ENCODE peak calls at places on chromosomes 5 and 9, in nine cellular contexts. X is NCI-H69; B is non-pigmented ciliary epithelial cell; G is germinal center; J is H7; T is cortex of kidney; Q is right cardiac atrium; W is stimulated activated CD4-positive, alpha-beta T cell treated with anti-CD3 and anti-CD28 coated beads, Interleukin-2, amount 100 ng/mL, for 48 hours; N is KBM-7. P is an unnamed sample.

GRCh38 chr9:36263662-36264061 is 5.4 kb upstream of the GNE start:
- DNase-seq in X (peak; percentile 97), B (no peak), G (no peak), J (no peak), T (no peak), Q (no peak), W (no peak), N (no peak), P (no peak)

GRCh38 chr5:131171276-131171815 is 602 bp downstream of the LYRM7 start:
- DNase-seq in X (peak; percentile 65), B (no peak), G (no peak), J (no peak), T (no peak), Q (no peak), W (peak; percentile 11), N (no peak), P (no peak)

GRCh38 chr9:82273121-82273520 is 284.5 kb downstream of the SPATA31D1 start:
- DNase-seq in X (no peak), B (no peak), G (no peak), J (no peak), T (no peak), Q (no peak), W (no peak), N (no peak), P (no peak)

GRCh38 chr5:58455495-58455894 is 4.4 kb downstream of the PLK2 start:
- DNase-seq in X (no peak), B (no peak), G (no peak), J (no peak), T (no peak), Q (no peak), W (no peak), N (no peak), P (no peak)

GRCh38 chr5:73783823-73784222 is 157.8 kb downstream of the ARHGEF28 start:
- DNase-seq in X (peak; percentile 68), B (no peak), G (no peak), J (no peak), T (no peak), Q (no peak), W (no peak), N (peak; percentile 14), P (no peak)

GRCh38 chr9:122788831-122789230 is at the start of gene OR5C1:
- DNase-seq in X (no peak), B (no peak), G (no peak), J (no peak), T (no peak), Q (no peak), W (no peak), N (no peak), P (no peak)

GRCh38 chr5:141734501-141735231 is 52.6 kb upstream of the ARAP3 start:
- DNase-seq in X (peak; percentile 60), B (no peak), G (peak; percentile 38), J (peak; percentile 84), T (no peak), Q (peak; percentile 31), W (peak; percentile 37), N (peak; percentile 49), P (peak; percentile 63)

GRCh38 chr5:170404398-170404797 is 15.2 kb upstream of the KCNMB1 start:
- DNase-seq in X (no peak), B (no peak), G (peak; percentile 18), J (no peak), T (no peak), Q (no peak), W (no peak), N (peak; percentile 24), P (no peak)

GRCh38 chr9:34555002-34555348 is 32.2 kb upstream of the ENHO start:
- DNase-seq in X (peak; percentile 97), B (no peak), G (no peak), J (peak; percentile 69), T (no peak), Q (no peak), W (no peak), N (no peak), P (no peak)

GRCh38 chr5:85049020-85049419 is 664.3 kb upstream of the EDIL3 start:
- DNase-seq in X (peak; percentile 87), B (peak; percentile 34), G (no peak), J (peak; percentile 1), T (no peak), Q (no peak), W (no peak), N (peak; percentile 2), P (no peak)

GRCh38 chr9:89759563-89759962 is 154.8 kb downstream of the GADD45G start:
- DNase-seq in X (peak; percentile 99), B (no peak), G (no peak), J (no peak), T (no peak), Q (no peak), W (no peak), N (no peak), P (no peak)

GRCh38 chr9:72564517-72565281 is 43.3 kb downstream of the TMC1 start:
- DNase-seq in X (peak; percentile 80), B (no peak), G (no peak), J (no peak), T (no peak), Q (no peak), W (no peak), N (no peak), P (no peak)

GRCh38 chr9:133347515-133347984 is 381 bp downstream of the MED22 start:
- DNase-seq in X (peak; percentile 71), B (no peak), G (peak; percentile 56), J (peak; percentile 91), T (no peak), Q (peak; percentile 44), W (no peak), N (no peak), P (peak; percentile 79)

GRCh38 chr5:141084487-141084989 is 9.9 kb upstream of the PCDHB2 start:
- DNase-seq in X (peak; percentile 84), B (no peak), G (no peak), J (peak; percentile 55), T (no peak), Q (peak; percentile 35), W (peak; percentile 4), N (no peak), P (no peak)

GRCh38 chr9:127161081-127161621 is 38.7 kb upstream of the ANGPTL2 start:
- DNase-seq in X (no peak), B (no peak), G (no peak), J (no peak), T (no peak), Q (no peak), W (no peak), N (no peak), P (no peak)

GRCh38 chr9:88829276-88829675 is 162.0 kb upstream of the S1PR3 start:
- DNase-seq in X (no peak), B (no peak), G (no peak), J (no peak), T (no peak), Q (no peak), W (no peak), N (no peak), P (no peak)

GRCh38 chr5:154567155-154567554 is 89.1 kb upstream of the HAND1 start:
- DNase-seq in X (peak; percentile 37), B (no peak), G (no peak), J (no peak), T (no peak), Q (no peak), W (no peak), N (no peak), P (no peak)

GRCh38 chr9:114850871-114851270 is 45.0 kb upstream of the TNFSF15 start:
- DNase-seq in X (no peak), B (no peak), G (no peak), J (peak; percentile 8), T (no peak), Q (no peak), W (no peak), N (no peak), P (no peak)

GRCh38 chr5:26148569-26149107 is 889.7 kb downstream of the CDH9 start:
- DNase-seq in X (no peak), B (no peak), G (no peak), J (peak; percentile 4), T (no peak), Q (no peak), W (no peak), N (no peak), P (no peak)

GRCh38 chr9:108272350-108272899 is 583.4 kb downstream of the ACTL7B start:
- DNase-seq in X (no peak), B (no peak), G (peak; percentile 10), J (peak; percentile 28), T (no peak), Q (peak; percentile 40), W (no peak), N (no peak), P (no peak)

GRCh38 chr5:40223884-40224402 is 455.8 kb upstream of the PTGER4 start:
- DNase-seq in X (no peak), B (peak; percentile 72), G (no peak), J (no peak), T (no peak), Q (no peak), W (peak; percentile 15), N (no peak), P (peak; percentile 20)

GRCh38 chr5:14144586-14145355 is 1.6 kb downstream of the TRIO start:
- DNase-seq in X (peak; percentile 80), B (no peak), G (peak; percentile 86), J (peak; percentile 81), T (no peak), Q (peak; percentile 57), W (peak; percentile 6), N (peak; percentile 80), P (peak; percentile 84)

GRCh38 chr9:35074141-35074540 is 1.7 kb upstream of the VCP start:
- DNase-seq in X (no peak), B (no peak), G (no peak), J (no peak), T (no peak), Q (no peak), W (no peak), N (no peak), P (no peak)

GRCh38 chr5:110177729-110178128 is 488.0 kb downstream of the MAN2A1 start:
- DNase-seq in X (no peak), B (no peak), G (no peak), J (no peak), T (no peak), Q (no peak), W (no peak), N (no peak), P (no peak)

GRCh38 chr9:131670247-131670681 is 69.6 kb downstream of the RAPGEF1 start:
- DNase-seq in X (no peak), B (no peak), G (peak; percentile 47), J (no peak), T (no peak), Q (peak; percentile 80), W (no peak), N (no peak), P (no peak)

GRCh38 chr9:124306098-124306735 is 48.5 kb downstream of the NEK6 start:
- DNase-seq in X (no peak), B (peak; percentile 76), G (no peak), J (no peak), T (no peak), Q (no peak), W (no peak), N (no peak), P (no peak)

GRCh38 chr5:78771260-78772240 is 123.0 kb upstream of the LHFPL2 start:
- DNase-seq in X (no peak), B (no peak), G (peak; percentile 27), J (no peak), T (no peak), Q (no peak), W (no peak), N (peak; percentile 9), P (no peak)

GRCh38 chr9:130962418-130963316 is 23.6 kb upstream of the FIBCD1 start:
- DNase-seq in X (peak; percentile 60), B (peak; percentile 80), G (no peak), J (peak; percentile 56), T (no peak), Q (peak; percentile 73), W (no peak), N (no peak), P (no peak)

GRCh38 chr9:96413312-96414221 is 4.6 kb downstream of the ZNF367 start:
- DNase-seq in X (peak; percentile 97), B (no peak), G (peak; percentile 35), J (no peak), T (no peak), Q (no peak), W (no peak), N (peak; percentile 90), P (no peak)